ENCODE peak calls at places on chromosomes 7 and 10, in eight cellular contexts. D is NCI-H460; T is naive thymus-derived CD8-positive, alpha-beta T cell; A is MM.1S; C is NCI-H1092 treated with DMSO at 0.1 percent for 48 hours; F is Caco-2; S is anterior cingulate cortex; M is WTC11. J is an unnamed sample.

GRCh38 chr7:1532456-1533254 is 2.2 kb downstream of the MAFK start:
- DNase-seq in D (peak), T (peak), A (no peak), C (no peak), F (no peak), S (no peak), M (no peak), J (peak)

GRCh38 chr10:33150904-33151303 is 183.6 kb downstream of the NRP1 start:
- DNase-seq in D (no peak), T (no peak), A (no peak), C (no peak), F (no peak), S (no peak), M (no peak), J (no peak)

GRCh38 chr7:70935311-70935710 is 196.6 kb upstream of the GALNT17 start:
- DNase-seq in D (no peak), T (no peak), A (no peak), C (no peak), F (no peak), S (no peak), M (no peak), J (no peak)

GRCh38 chr7:18770154-18770807 is 274.7 kb downstream of the HDAC9 start:
- DNase-seq in D (no peak), T (no peak), A (no peak), C (no peak), F (no peak), S (no peak), M (no peak), J (no peak)

GRCh38 chr7:92809397-92810241 is 26.8 kb downstream of the CDK6 start:
- DNase-seq in D (peak), T (no peak), A (peak), C (no peak), F (peak), S (no peak), M (peak), J (no peak)

GRCh38 chr10:79239275-79239779 is 107.9 kb upstream of the PPIF start:
- DNase-seq in D (no peak), T (no peak), A (no peak), C (no peak), F (no peak), S (peak), M (no peak), J (peak)

GRCh38 chr10:28592953-28593352 is 60.0 kb downstream of the WAC start:
- DNase-seq in D (peak), T (no peak), A (no peak), C (no peak), F (no peak), S (no peak), M (no peak), J (peak)

GRCh38 chr7:79282882-79283602 is 170.4 kb downstream of the MAGI2 start:
- DNase-seq in D (peak), T (no peak), A (no peak), C (no peak), F (no peak), S (no peak), M (no peak), J (peak)

GRCh38 chr10:74912674-74913073 is 86.3 kb downstream of the KAT6B start:
- DNase-seq in D (no peak), T (no peak), A (no peak), C (no peak), F (no peak), S (no peak), M (no peak), J (peak)

GRCh38 chr7:156650042-156650441 is 9.5 kb downstream of the RNF32 start:
- DNase-seq in D (no peak), T (no peak), A (no peak), C (no peak), F (peak), S (no peak), M (peak), J (no peak)

GRCh38 chr7:84196007-84196551 is 1.5 kb upstream of the SEMA3A start:
- DNase-seq in D (peak), T (no peak), A (no peak), C (no peak), F (no peak), S (no peak), M (no peak), J (peak)

GRCh38 chr10:61902448-61903183 is 1.1 kb downstream of the ARID5B start:
- DNase-seq in D (no peak), T (peak), A (peak), C (peak), F (peak), S (no peak), M (no peak), J (peak)

GRCh38 chr10:70778267-70778924 is 6.8 kb downstream of the TBATA start:
- DNase-seq in D (no peak), T (no peak), A (no peak), C (no peak), F (no peak), S (no peak), M (no peak), J (no peak)

GRCh38 chr10:680146-680545 is 9.3 kb downstream of the DIP2C start:
- DNase-seq in D (no peak), T (no peak), A (peak), C (peak), F (no peak), S (no peak), M (no peak), J (no peak)

GRCh38 chr7:152709307-152710133 is 33.6 kb upstream of the XRCC2 start:
- DNase-seq in D (no peak), T (no peak), A (no peak), C (no peak), F (no peak), S (no peak), M (no peak), J (no peak)

GRCh38 chr10:126969310-126969709 is 64.1 kb downstream of the DOCK1 start:
- DNase-seq in D (no peak), T (no peak), A (no peak), C (peak), F (peak), S (no peak), M (peak), J (no peak)

GRCh38 chr10:71156436-71156835 is 55.9 kb upstream of the UNC5B start:
- DNase-seq in D (no peak), T (no peak), A (no peak), C (no peak), F (no peak), S (no peak), M (no peak), J (no peak)

GRCh38 chr10:7351905-7352304 is 58.9 kb downstream of the SFMBT2 start:
- DNase-seq in D (no peak), T (no peak), A (no peak), C (no peak), F (no peak), S (no peak), M (no peak), J (no peak)

GRCh38 chr10:88991161-88991899 is 732 bp downstream of the FAS start:
- DNase-seq in D (peak), T (peak), A (peak), C (no peak), F (no peak), S (no peak), M (peak), J (peak)

GRCh38 chr10:65778753-65779152 is 1147.1 kb upstream of the LRRTM3 start:
- DNase-seq in D (no peak), T (no peak), A (no peak), C (no peak), F (no peak), S (no peak), M (no peak), J (no peak)

GRCh38 chr10:27742195-27742925 is 3.3 kb downstream of the MKX start:
- DNase-seq in D (peak), T (peak), A (peak), C (peak), F (peak), S (peak), M (peak), J (peak)

GRCh38 chr7:43612599-43613589 is 30.0 kb downstream of the STK17A start:
- DNase-seq in D (no peak), T (no peak), A (no peak), C (no peak), F (no peak), S (no peak), M (no peak), J (peak)

GRCh38 chr7:25596443-25596842 is 368.2 kb upstream of the NPVF start:
- DNase-seq in D (no peak), T (no peak), A (no peak), C (no peak), F (no peak), S (no peak), M (no peak), J (no peak)

GRCh38 chr10:35451103-35452016 is 115.1 kb downstream of the CCNY start:
- DNase-seq in D (no peak), T (no peak), A (no peak), C (no peak), F (no peak), S (no peak), M (no peak), J (no peak)

GRCh38 chr7:495761-496321 is 23.8 kb downstream of the PDGFA start:
- DNase-seq in D (no peak), T (no peak), A (no peak), C (no peak), F (no peak), S (no peak), M (no peak), J (no peak)

GRCh38 chr7:18702071-18702829 is 206.7 kb downstream of the HDAC9 start:
- DNase-seq in D (no peak), T (no peak), A (no peak), C (no peak), F (no peak), S (no peak), M (no peak), J (no peak)

GRCh38 chr10:12937527-12937926 is 64.0 kb downstream of the CCDC3 start:
- DNase-seq in D (no peak), T (no peak), A (no peak), C (no peak), F (no peak), S (no peak), M (no peak), J (no peak)

GRCh38 chr10:74238031-74238431 is 87.0 kb downstream of the ADK start:
- DNase-seq in D (no peak), T (no peak), A (no peak), C (no peak), F (no peak), S (no peak), M (no peak), J (no peak)

GRCh38 chr10:88459523-88459922 is 123.6 kb downstream of the RNLS start:
- DNase-seq in D (no peak), T (no peak), A (no peak), C (no peak), F (no peak), S (no peak), M (no peak), J (no peak)

GRCh38 chr10:25113231-25114035 is 61.4 kb upstream of the GPR158 start:
- DNase-seq in D (peak), T (no peak), A (peak), C (peak), F (peak), S (peak), M (peak), J (peak)

GRCh38 chr10:6115824-6116350 is 27.1 kb downstream of the RBM17 start:
- DNase-seq in D (no peak), T (no peak), A (no peak), C (no peak), F (no peak), S (no peak), M (no peak), J (no peak)